ENCODE peak calls at places on chromosomes 6 and 20, in nine cellular contexts. One of them, this sample, is unnamed.

GRCh38 chr6:13715444-13715883 is 3.8 kb upstream of the RANBP9 start:
- DNase-seq in colonic mucosa: no peak
- DNase-seq in endothelial cell of umbilical vein: no peak
- DNase-seq in A549: no peak
- DNase-seq in dorsolateral prefrontal cortex: no peak
- DNase-seq in CD8-positive, alpha-beta T cell: no peak
- DNase-seq in brain microvascular endothelial cell: no peak
- DNase-seq in astrocyte: no peak
- DNase-seq in SJCRH30: no peak
- DNase-seq in this sample: no peak

GRCh38 chr20:44302026-44302669 is 8.9 kb downstream of the FITM2 start:
- DNase-seq in SJCRH30: no peak
- DNase-seq in CD8-positive, alpha-beta T cell: no peak
- DNase-seq in A549: no peak
- DNase-seq in colonic mucosa: peak; percentile 51
- DNase-seq in astrocyte: no peak
- DNase-seq in endothelial cell of umbilical vein: no peak
- DNase-seq in brain microvascular endothelial cell: no peak
- DNase-seq in dorsolateral prefrontal cortex: no peak
- DNase-seq in this sample: peak; percentile 38

GRCh38 chr6:20400476-20401402 is 940 bp upstream of the E2F3 start:
- DNase-seq in colonic mucosa: peak; percentile 83
- DNase-seq in CD8-positive, alpha-beta T cell: peak; percentile 32
- DNase-seq in A549: peak; percentile 57
- DNase-seq in brain microvascular endothelial cell: peak; percentile 12
- DNase-seq in endothelial cell of umbilical vein: peak; percentile 67
- DNase-seq in SJCRH30: peak; percentile 90
- DNase-seq in astrocyte: no peak
- DNase-seq in dorsolateral prefrontal cortex: no peak
- DNase-seq in this sample: peak; percentile 59

GRCh38 chr6:138310294-138310693 is 67.4 kb upstream of the SMIM28 start:
- DNase-seq in A549: no peak
- DNase-seq in endothelial cell of umbilical vein: no peak
- DNase-seq in SJCRH30: no peak
- DNase-seq in colonic mucosa: no peak
- DNase-seq in CD8-positive, alpha-beta T cell: no peak
- DNase-seq in astrocyte: no peak
- DNase-seq in brain microvascular endothelial cell: no peak
- DNase-seq in dorsolateral prefrontal cortex: no peak
- DNase-seq in this sample: no peak

GRCh38 chr6:151740820-151741219 is 66.7 kb upstream of the ESR1 start:
- DNase-seq in colonic mucosa: no peak
- DNase-seq in CD8-positive, alpha-beta T cell: no peak
- DNase-seq in dorsolateral prefrontal cortex: no peak
- DNase-seq in SJCRH30: no peak
- DNase-seq in astrocyte: no peak
- DNase-seq in A549: no peak
- DNase-seq in brain microvascular endothelial cell: no peak
- DNase-seq in endothelial cell of umbilical vein: no peak
- DNase-seq in this sample: no peak

GRCh38 chr20:7499201-7499600 is 441.1 kb downstream of the HAO1 start:
- DNase-seq in A549: no peak
- DNase-seq in brain microvascular endothelial cell: no peak
- DNase-seq in astrocyte: no peak
- DNase-seq in CD8-positive, alpha-beta T cell: no peak
- DNase-seq in colonic mucosa: no peak
- DNase-seq in SJCRH30: no peak
- DNase-seq in dorsolateral prefrontal cortex: no peak
- DNase-seq in endothelial cell of umbilical vein: peak; percentile 24
- DNase-seq in this sample: no peak

GRCh38 chr20:12748359-12748994 is 260.3 kb upstream of the SPTLC3 start:
- DNase-seq in endothelial cell of umbilical vein: no peak
- DNase-seq in colonic mucosa: no peak
- DNase-seq in A549: no peak
- DNase-seq in SJCRH30: no peak
- DNase-seq in astrocyte: no peak
- DNase-seq in dorsolateral prefrontal cortex: no peak
- DNase-seq in CD8-positive, alpha-beta T cell: no peak
- DNase-seq in brain microvascular endothelial cell: no peak
- DNase-seq in this sample: no peak

GRCh38 chr6:108716801-108717791 is 131.1 kb upstream of the ARMC2 start:
- DNase-seq in colonic mucosa: no peak
- DNase-seq in astrocyte: no peak
- DNase-seq in A549: no peak
- DNase-seq in CD8-positive, alpha-beta T cell: no peak
- DNase-seq in SJCRH30: no peak
- DNase-seq in dorsolateral prefrontal cortex: no peak
- DNase-seq in brain microvascular endothelial cell: no peak
- DNase-seq in endothelial cell of umbilical vein: no peak
- DNase-seq in this sample: no peak

GRCh38 chr20:13009682-13010406 is 1.1 kb downstream of the SPTLC3 start:
- DNase-seq in brain microvascular endothelial cell: peak; percentile 90
- DNase-seq in A549: no peak
- DNase-seq in endothelial cell of umbilical vein: peak; percentile 71
- DNase-seq in colonic mucosa: peak; percentile 55
- DNase-seq in dorsolateral prefrontal cortex: no peak
- DNase-seq in CD8-positive, alpha-beta T cell: no peak
- DNase-seq in astrocyte: peak; percentile 98
- DNase-seq in SJCRH30: no peak
- DNase-seq in this sample: no peak

GRCh38 chr6:167492096-167492449 is 167.2 kb downstream of the TTLL2 start:
- DNase-seq in CD8-positive, alpha-beta T cell: no peak
- DNase-seq in endothelial cell of umbilical vein: no peak
- DNase-seq in A549: no peak
- DNase-seq in SJCRH30: no peak
- DNase-seq in dorsolateral prefrontal cortex: no peak
- DNase-seq in astrocyte: no peak
- DNase-seq in brain microvascular endothelial cell: no peak
- DNase-seq in colonic mucosa: no peak
- DNase-seq in this sample: peak; percentile 43

GRCh38 chr6:46469021-46469420 is 22.2 kb downstream of the RCAN2 start:
- DNase-seq in endothelial cell of umbilical vein: no peak
- DNase-seq in dorsolateral prefrontal cortex: no peak
- DNase-seq in CD8-positive, alpha-beta T cell: no peak
- DNase-seq in colonic mucosa: no peak
- DNase-seq in A549: no peak
- DNase-seq in SJCRH30: no peak
- DNase-seq in brain microvascular endothelial cell: no peak
- DNase-seq in astrocyte: no peak
- DNase-seq in this sample: no peak

GRCh38 chr6:4210619-4211419 is 75.4 kb upstream of the ECI2 start:
- DNase-seq in A549: peak; percentile 28
- DNase-seq in SJCRH30: peak; percentile 32
- DNase-seq in colonic mucosa: peak; percentile 64
- DNase-seq in endothelial cell of umbilical vein: peak; percentile 74
- DNase-seq in astrocyte: peak; percentile 26
- DNase-seq in brain microvascular endothelial cell: peak; percentile 73
- DNase-seq in dorsolateral prefrontal cortex: no peak
- DNase-seq in CD8-positive, alpha-beta T cell: peak; percentile 64
- DNase-seq in this sample: peak; percentile 48

GRCh38 chr6:158188591-158188990 is 20.4 kb downstream of the GTF2H5 start:
- DNase-seq in astrocyte: no peak
- DNase-seq in endothelial cell of umbilical vein: no peak
- DNase-seq in CD8-positive, alpha-beta T cell: no peak
- DNase-seq in SJCRH30: peak; percentile 46
- DNase-seq in A549: no peak
- DNase-seq in colonic mucosa: no peak
- DNase-seq in brain microvascular endothelial cell: no peak
- DNase-seq in dorsolateral prefrontal cortex: no peak
- DNase-seq in this sample: no peak

GRCh38 chr20:401682-402495 is 6.2 kb upstream of the RBCK1 start:
- DNase-seq in A549: peak; percentile 99
- DNase-seq in brain microvascular endothelial cell: no peak
- DNase-seq in astrocyte: peak; percentile 36
- DNase-seq in SJCRH30: no peak
- DNase-seq in CD8-positive, alpha-beta T cell: no peak
- DNase-seq in endothelial cell of umbilical vein: no peak
- DNase-seq in dorsolateral prefrontal cortex: no peak
- DNase-seq in colonic mucosa: peak; percentile 58
- DNase-seq in this sample: no peak

GRCh38 chr6:25320459-25320858 is 41.3 kb downstream of the CARMIL1 start:
- DNase-seq in brain microvascular endothelial cell: no peak
- DNase-seq in SJCRH30: no peak
- DNase-seq in colonic mucosa: no peak
- DNase-seq in astrocyte: peak; percentile 75
- DNase-seq in dorsolateral prefrontal cortex: no peak
- DNase-seq in CD8-positive, alpha-beta T cell: no peak
- DNase-seq in endothelial cell of umbilical vein: peak; percentile 46
- DNase-seq in A549: no peak
- DNase-seq in this sample: no peak

GRCh38 chr6:10383312-10384063 is 31.4 kb downstream of the TFAP2A start:
- DNase-seq in brain microvascular endothelial cell: no peak
- DNase-seq in astrocyte: no peak
- DNase-seq in dorsolateral prefrontal cortex: no peak
- DNase-seq in colonic mucosa: no peak
- DNase-seq in A549: peak; percentile 56
- DNase-seq in SJCRH30: no peak
- DNase-seq in CD8-positive, alpha-beta T cell: no peak
- DNase-seq in endothelial cell of umbilical vein: no peak
- DNase-seq in this sample: no peak

GRCh38 chr20:23257848-23258746 is 92.5 kb upstream of the NXT1 start:
- DNase-seq in SJCRH30: no peak
- DNase-seq in colonic mucosa: no peak
- DNase-seq in A549: no peak
- DNase-seq in endothelial cell of umbilical vein: peak; percentile 97
- DNase-seq in brain microvascular endothelial cell: peak; percentile 90
- DNase-seq in dorsolateral prefrontal cortex: no peak
- DNase-seq in CD8-positive, alpha-beta T cell: no peak
- DNase-seq in astrocyte: peak; percentile 88
- DNase-seq in this sample: no peak
- H3K27ac ChIP-seq in SJCRH30: peak overlapping the region; percentile 93
- H3K27ac ChIP-seq in colonic mucosa: peak overlapping the region; percentile 3
- H3K27ac ChIP-seq in A549: no peak overlapping the region
- H3K27ac ChIP-seq in endothelial cell of umbilical vein: peak overlapping the region; percentile 98
- H3K27ac ChIP-seq in brain microvascular endothelial cell: peak overlapping the region; percentile 90
- H3K27ac ChIP-seq in dorsolateral prefrontal cortex: no peak overlapping the region
- H3K27ac ChIP-seq in CD8-positive, alpha-beta T cell: no peak overlapping the region
- H3K27ac ChIP-seq in astrocyte: peak overlapping the region; percentile 78
- H3K27ac ChIP-seq in this sample: peak overlapping the region; percentile 89

GRCh38 chr6:52535711-52536423 is 41.0 kb downstream of the TRAM2 start:
- DNase-seq in CD8-positive, alpha-beta T cell: no peak
- DNase-seq in SJCRH30: no peak
- DNase-seq in brain microvascular endothelial cell: no peak
- DNase-seq in dorsolateral prefrontal cortex: no peak
- DNase-seq in A549: no peak
- DNase-seq in endothelial cell of umbilical vein: no peak
- DNase-seq in colonic mucosa: no peak
- DNase-seq in astrocyte: no peak
- DNase-seq in this sample: no peak

GRCh38 chr6:52538252-52538905 is 38.5 kb downstream of the TRAM2 start:
- DNase-seq in colonic mucosa: no peak
- DNase-seq in SJCRH30: no peak
- DNase-seq in brain microvascular endothelial cell: no peak
- DNase-seq in astrocyte: no peak
- DNase-seq in A549: no peak
- DNase-seq in dorsolateral prefrontal cortex: no peak
- DNase-seq in endothelial cell of umbilical vein: no peak
- DNase-seq in CD8-positive, alpha-beta T cell: no peak
- DNase-seq in this sample: no peak

GRCh38 chr6:52538921-52539354 is 37.9 kb downstream of the TRAM2 start:
- DNase-seq in CD8-positive, alpha-beta T cell: no peak
- DNase-seq in A549: no peak
- DNase-seq in brain microvascular endothelial cell: peak; percentile 62
- DNase-seq in SJCRH30: no peak
- DNase-seq in colonic mucosa: no peak
- DNase-seq in astrocyte: peak; percentile 67
- DNase-seq in endothelial cell of umbilical vein: no peak
- DNase-seq in dorsolateral prefrontal cortex: no peak
- DNase-seq in this sample: no peak

GRCh38 chr6:52536424-52536916 is 40.4 kb downstream of the TRAM2 start:
- DNase-seq in SJCRH30: no peak
- DNase-seq in brain microvascular endothelial cell: no peak
- DNase-seq in CD8-positive, alpha-beta T cell: no peak
- DNase-seq in astrocyte: no peak
- DNase-seq in A549: no peak
- DNase-seq in dorsolateral prefrontal cortex: no peak
- DNase-seq in endothelial cell of umbilical vein: no peak
- DNase-seq in colonic mucosa: no peak
- DNase-seq in this sample: no peak

GRCh38 chr6:52537001-52537753 is 39.7 kb downstream of the TRAM2 start:
- DNase-seq in SJCRH30: peak; percentile 38
- DNase-seq in A549: no peak
- DNase-seq in astrocyte: no peak
- DNase-seq in brain microvascular endothelial cell: no peak
- DNase-seq in colonic mucosa: no peak
- DNase-seq in dorsolateral prefrontal cortex: no peak
- DNase-seq in endothelial cell of umbilical vein: peak; percentile 78
- DNase-seq in CD8-positive, alpha-beta T cell: no peak
- DNase-seq in this sample: no peak
- H3K27ac ChIP-seq in SJCRH30: peak overlapping the region; percentile 46
- H3K27ac ChIP-seq in A549: no peak overlapping the region
- H3K27ac ChIP-seq in astrocyte: peak overlapping the region; percentile 88
- H3K27ac ChIP-seq in brain microvascular endothelial cell: peak overlapping the region; percentile 90
- H3K27ac ChIP-seq in colonic mucosa: no peak overlapping the region
- H3K27ac ChIP-seq in dorsolateral prefrontal cortex: no peak overlapping the region
- H3K27ac ChIP-seq in endothelial cell of umbilical vein: peak overlapping the region; percentile 74
- H3K27ac ChIP-seq in CD8-positive, alpha-beta T cell: no peak overlapping the region
- H3K27ac ChIP-seq in this sample: no peak overlapping the region

DNA sequence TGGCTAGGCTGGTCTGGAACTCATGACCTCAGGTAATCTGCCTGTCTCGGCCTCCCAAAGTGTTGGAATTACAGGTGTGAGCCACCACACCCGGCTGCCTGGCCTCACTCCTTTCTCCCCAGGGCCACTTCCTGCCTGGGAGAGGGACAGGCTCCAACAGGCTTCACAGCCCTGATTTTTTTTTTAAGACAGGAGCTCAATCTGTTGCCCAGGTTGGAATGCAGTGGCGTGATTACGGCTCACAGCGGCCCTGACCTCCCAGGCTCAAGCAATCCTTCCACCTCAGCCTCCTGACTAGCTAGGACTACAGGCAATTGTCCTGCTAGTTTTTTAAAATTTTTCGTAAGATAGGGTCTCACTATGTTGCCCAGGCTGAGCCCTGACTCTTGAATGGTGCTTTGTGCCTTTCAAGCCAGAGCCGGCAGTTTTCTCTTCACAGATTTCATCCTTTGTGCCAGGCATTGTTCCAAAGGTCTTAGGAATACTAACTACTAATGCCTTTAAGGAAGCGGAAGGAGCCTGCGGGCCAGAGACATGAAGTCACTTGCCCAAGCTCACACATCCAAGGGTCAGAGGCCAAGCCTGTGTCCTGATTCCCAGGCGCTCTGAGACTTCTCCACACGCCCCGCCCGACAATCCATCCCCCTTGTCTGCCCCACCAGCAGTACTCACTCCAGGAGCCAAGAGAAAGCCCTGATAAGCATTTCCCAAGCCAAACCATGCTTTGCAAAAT is 19.2 kb downstream of the CAPN11 start:
- DNase-seq in brain microvascular endothelial cell: peak; percentile 86
- DNase-seq in colonic mucosa: no peak
- DNase-seq in astrocyte: peak; percentile 70
- DNase-seq in CD8-positive, alpha-beta T cell: no peak
- DNase-seq in A549: no peak
- DNase-seq in dorsolateral prefrontal cortex: no peak
- DNase-seq in SJCRH30: no peak
- DNase-seq in endothelial cell of umbilical vein: peak; percentile 93
- DNase-seq in this sample: peak; percentile 78
- H3K27ac ChIP-seq in brain microvascular endothelial cell: peak overlapping the region; percentile 44
- H3K27ac ChIP-seq in colonic mucosa: no peak overlapping the region
- H3K27ac ChIP-seq in astrocyte: no peak overlapping the region
- H3K27ac ChIP-seq in CD8-positive, alpha-beta T cell: no peak overlapping the region
- H3K27ac ChIP-seq in A549: no peak overlapping the region
- H3K27ac ChIP-seq in dorsolateral prefrontal cortex: no peak overlapping the region
- H3K27ac ChIP-seq in SJCRH30: no peak overlapping the region
- H3K27ac ChIP-seq in endothelial cell of umbilical vein: peak overlapping the region; percentile 91
- H3K27ac ChIP-seq in this sample: peak overlapping the region; percentile 80

GRCh38 chr6:160147146-160147536 is 25.5 kb downstream of the SLC22A1 start:
- DNase-seq in colonic mucosa: no peak
- DNase-seq in astrocyte: no peak
- DNase-seq in brain microvascular endothelial cell: no peak
- DNase-seq in SJCRH30: no peak
- DNase-seq in A549: no peak
- DNase-seq in dorsolateral prefrontal cortex: no peak
- DNase-seq in endothelial cell of umbilical vein: no peak
- DNase-seq in CD8-positive, alpha-beta T cell: no peak
- DNase-seq in this sample: no peak
- H3K27ac ChIP-seq in colonic mucosa: no peak overlapping the region
- H3K27ac ChIP-seq in astrocyte: no peak overlapping the region
- H3K27ac ChIP-seq in brain microvascular endothelial cell: no peak overlapping the region
- H3K27ac ChIP-seq in SJCRH30: no peak overlapping the region
- H3K27ac ChIP-seq in A549: no peak overlapping the region
- H3K27ac ChIP-seq in dorsolateral prefrontal cortex: no peak overlapping the region
- H3K27ac ChIP-seq in endothelial cell of umbilical vein: no peak overlapping the region
- H3K27ac ChIP-seq in CD8-positive, alpha-beta T cell: no peak overlapping the region
- H3K27ac ChIP-seq in this sample: no peak overlapping the region